ENCODE peak calls at places on chromosomes 16 and 17, in four cellular contexts. B is mesendoderm, V is IMR-90, N is neuronal stem cell. I is an unnamed sample. For H3K36me3, the result is how much of the 10 kb centered on the place peaks cover.

GRCh38 chr17:70357196-70357595 is 187.9 kb downstream of the KCNJ2 start:
- DNase-seq in B (no peak), N (peak), V (no peak), I (no peak)

GRCh38 chr17:2837147-2837561 is 40.9 kb downstream of the RAP1GAP2 start:
- DNase-seq in B (no peak), N (no peak), V (no peak), I (no peak)

GRCh38 chr16:46739934-46740333 is 8.2 kb downstream of the MYLK3 start:
- DNase-seq in B (peak), N (no peak), V (no peak), I (no peak)

GRCh38 chr17:62859146-62859545 is 51.0 kb upstream of the MARCHF10 start:
- DNase-seq in V (peak), N (no peak), B (no peak), I (no peak)

GRCh38 chr17:42077770-42078169 is 20.5 kb downstream of the ZNF385C start:
- DNase-seq in V (no peak), N (no peak), B (no peak), I (no peak)

GRCh38 chr16:70437017-70437581 is 1.8 kb downstream of the ST3GAL2 start:
- DNase-seq in B (peak), N (no peak), V (peak), I (peak)

GRCh38 chr16:12558641-12559040 is 245.0 kb downstream of the CPPED1 start:
- DNase-seq in N (no peak), V (no peak), B (peak), I (no peak)

GRCh38 chr17:40181205-40181604 is 3.9 kb downstream of the RAPGEFL1 start:
- DNase-seq in N (no peak), B (no peak), V (no peak), I (no peak)

GRCh38 chr17:59167571-59168001 is 12.0 kb downstream of the PRR11 start:
- DNase-seq in N (no peak), B (no peak), V (peak), I (no peak)

GRCh38 chr17:40963838-40964237 is 2.9 kb downstream of the KRT39 start:
- DNase-seq in N (no peak), V (no peak), B (peak), I (peak)

GRCh38 chr16:87602821-87603683 is 744 bp downstream of the JPH3 start:
- DNase-seq in B (peak), N (peak), V (no peak), I (no peak)

GRCh38 chr17:81221842-81222619 is 734 bp downstream of the CEP131 start:
- DNase-seq in N (no peak), B (no peak), V (no peak), I (peak)

DNA sequence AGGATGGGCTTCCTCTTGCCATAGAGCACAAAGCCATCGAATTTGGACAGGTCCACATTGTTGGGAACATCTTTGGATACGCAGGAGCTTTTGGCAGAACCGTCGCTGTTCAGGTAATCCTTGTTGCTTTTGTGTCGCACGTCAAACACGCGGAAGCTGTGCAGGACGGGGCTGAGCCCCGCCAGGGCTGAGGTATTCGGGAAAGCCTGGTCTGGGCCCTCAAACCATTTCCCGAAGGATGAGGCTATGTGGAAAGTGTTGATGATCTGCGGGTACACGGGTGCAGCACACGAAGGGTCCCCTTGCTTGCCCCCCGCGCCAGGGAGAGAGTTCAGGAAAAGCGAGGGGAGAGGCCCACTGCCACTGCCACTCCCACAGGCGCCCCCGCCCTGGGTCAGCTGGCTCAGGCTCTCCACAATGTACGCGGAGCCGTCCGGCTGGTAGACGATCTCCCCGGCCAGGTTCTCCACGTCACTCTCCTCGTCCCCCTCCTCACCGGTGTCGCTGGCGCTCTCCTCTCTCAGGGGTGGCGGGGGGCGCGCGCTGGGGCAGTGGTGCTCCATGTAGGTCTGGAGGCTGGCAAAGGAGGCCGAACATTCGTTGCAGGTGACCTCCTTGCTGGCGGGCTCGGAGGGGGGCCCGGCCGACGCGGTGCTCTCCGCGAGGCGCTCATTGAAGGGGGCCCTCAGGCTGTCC is 88.5 kb downstream of the ZFHX3 start:
- DNase-seq in B (no peak), V (no peak), N (no peak), I (no peak)
- H3K36me3 ChIP-seq in B (under half), V (under half), N (under half), I (under half)

GRCh38 chr16:66485361-66485760 is 58.3 kb downstream of the BEAN1 start:
- DNase-seq in N (no peak), B (no peak), V (no peak), I (no peak)
- H2BK5ac ChIP-seq in N (peak), B (no peak), V (no peak), I (no peak)

DNA sequence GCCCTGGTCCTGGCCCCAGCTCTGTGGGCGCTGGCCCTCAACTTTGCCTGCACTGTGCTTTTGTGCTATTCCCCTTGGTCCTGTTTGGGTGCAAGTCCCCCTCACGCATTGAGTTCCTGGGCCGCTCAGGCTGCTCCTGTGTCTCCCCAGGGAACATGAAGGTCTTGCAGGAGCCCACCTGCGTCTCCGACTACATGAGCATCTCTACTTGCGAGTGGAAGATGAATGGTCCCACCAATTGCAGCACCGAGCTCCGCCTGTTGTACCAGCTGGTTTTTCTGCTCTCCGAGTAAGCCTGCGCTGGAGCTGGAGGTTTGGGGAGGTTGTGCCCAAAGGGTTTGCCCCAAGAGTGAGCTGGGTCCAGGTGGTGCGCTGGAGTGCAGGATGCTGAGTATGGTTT is 28.2 kb downstream of the IL4R start:
- DNase-seq in N (no peak), V (no peak), B (no peak), I (no peak)
- H3K36me3 ChIP-seq in N (under half), V (half or more), B (under half), I (under half)

DNA sequence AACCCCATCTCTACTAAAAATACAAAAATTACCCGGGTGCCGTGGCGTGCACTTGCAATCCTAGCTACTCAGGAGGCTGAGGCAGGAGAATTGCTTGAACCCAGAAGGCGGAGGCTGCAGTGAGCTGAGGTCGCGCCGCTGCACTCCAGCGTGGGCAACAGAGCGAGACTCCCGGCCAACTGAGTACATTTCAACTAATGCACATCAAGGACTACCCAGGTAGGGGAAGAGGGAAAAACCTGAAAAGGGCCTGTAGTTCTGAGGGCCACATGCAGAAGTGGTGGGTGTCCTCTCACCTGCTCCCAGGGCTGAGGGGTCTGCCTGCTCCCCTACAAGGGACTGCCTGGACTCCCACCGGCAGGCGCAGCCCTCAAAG is 584 bp upstream of the SLC16A5 start:
- DNase-seq in V (no peak), N (no peak), B (no peak), I (no peak)
- H2BK5ac ChIP-seq in V (peak), N (no peak), B (peak), I (peak)

DNA sequence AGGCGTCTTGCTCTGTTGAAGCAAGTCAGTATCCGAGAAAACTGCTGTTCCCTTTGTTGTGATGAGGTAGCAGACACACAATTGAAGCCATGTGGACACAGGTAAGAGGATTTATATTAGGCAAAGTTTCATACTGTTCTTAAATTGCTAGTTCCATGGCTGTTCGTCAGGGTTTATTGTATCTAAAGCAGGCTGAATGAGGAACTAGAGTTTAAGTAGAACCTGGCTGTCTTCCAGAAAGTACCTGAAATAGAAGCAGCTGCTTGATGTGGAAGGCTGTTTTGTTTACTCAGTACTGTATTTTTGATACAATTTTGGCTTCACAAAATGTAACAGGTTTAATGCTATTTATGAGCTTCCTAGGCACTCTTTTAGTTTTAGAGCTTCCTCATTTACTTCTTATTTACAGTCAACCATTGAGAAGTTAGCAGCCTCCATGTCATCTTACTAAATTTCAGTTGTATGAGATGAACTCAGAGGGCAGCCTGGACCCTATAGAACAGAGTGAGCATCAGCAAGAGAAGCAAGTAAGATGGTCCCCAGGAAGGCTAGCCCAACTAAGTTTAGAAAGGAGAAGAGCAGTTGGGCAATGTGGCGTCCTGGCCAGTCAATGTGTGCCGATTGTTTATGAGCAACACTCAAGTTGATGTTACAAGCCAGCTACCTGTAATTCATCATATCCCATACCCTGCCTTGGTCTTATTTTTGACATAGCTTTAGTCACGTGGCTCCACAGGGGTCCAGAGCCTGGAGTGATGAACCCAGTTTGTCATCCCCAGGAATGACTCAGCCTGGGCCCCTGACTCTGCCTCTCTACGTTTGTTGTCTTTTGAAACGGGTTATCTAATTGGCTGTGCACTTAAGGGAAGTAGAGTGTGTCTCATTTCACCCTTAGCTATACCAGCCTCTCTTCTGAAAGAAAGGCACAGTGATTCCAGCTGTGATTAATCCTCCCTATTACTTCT is 9.6 kb upstream of the ARL2BP start:
- DNase-seq in V (peak), B (peak), N (no peak), I (no peak)
- H3K36me3 ChIP-seq in V (under half), B (under half), N (under half), I (under half)

GRCh38 chr17:8806206-8807069 is 7.3 kb upstream of the MFSD6L start:
- DNase-seq in V (no peak), B (no peak), N (no peak), I (no peak)

GRCh38 chr17:8807070-8807550 is 7.9 kb upstream of the MFSD6L start:
- DNase-seq in V (no peak), N (no peak), B (peak), I (peak)

GRCh38 chr17:8801135-8801840 is 2.1 kb upstream of the MFSD6L start:
- DNase-seq in N (no peak), V (no peak), B (no peak), I (no peak)

GRCh38 chr17:8800656-8801055 is 1.5 kb upstream of the MFSD6L start:
- DNase-seq in B (no peak), N (no peak), V (no peak), I (no peak)

GRCh38 chr17:8803531-8804416 is 4.6 kb upstream of the MFSD6L start:
- DNase-seq in B (peak), N (no peak), V (no peak), I (no peak)
- H2BK5ac ChIP-seq in B (no peak), N (no peak), V (no peak), I (no peak)

DNA sequence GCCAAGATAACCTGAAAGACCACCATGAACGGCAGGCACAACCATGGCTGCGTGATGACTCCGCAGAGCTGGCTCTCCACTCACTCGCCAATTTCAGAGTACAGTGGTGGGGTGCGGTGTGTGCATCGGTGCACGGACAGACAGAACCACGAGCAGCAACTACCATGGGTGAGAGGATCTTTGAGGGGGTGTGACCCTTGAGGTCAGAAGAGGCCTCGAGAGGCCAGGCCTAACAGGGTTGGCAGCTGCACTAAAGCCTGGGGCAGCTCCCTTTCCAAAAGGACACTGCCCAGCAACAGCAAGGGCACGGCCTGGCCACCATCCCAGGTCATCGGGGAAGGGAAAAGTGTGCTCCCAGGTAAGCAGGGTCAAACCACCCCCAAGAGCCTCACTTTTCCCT is 1.9 kb upstream of the ECI1 start:
- DNase-seq in B (no peak), N (no peak), V (no peak), I (no peak)
- H3K36me3 ChIP-seq in B (under half), N (under half), V (under half), I (half or more)

GRCh38 chr17:9646556-9646905 is 1.2 kb downstream of the USP43 start:
- DNase-seq in V (no peak), N (peak), B (peak), I (peak)
- H2BK5ac ChIP-seq in V (no peak), N (no peak), B (no peak), I (peak)

DNA sequence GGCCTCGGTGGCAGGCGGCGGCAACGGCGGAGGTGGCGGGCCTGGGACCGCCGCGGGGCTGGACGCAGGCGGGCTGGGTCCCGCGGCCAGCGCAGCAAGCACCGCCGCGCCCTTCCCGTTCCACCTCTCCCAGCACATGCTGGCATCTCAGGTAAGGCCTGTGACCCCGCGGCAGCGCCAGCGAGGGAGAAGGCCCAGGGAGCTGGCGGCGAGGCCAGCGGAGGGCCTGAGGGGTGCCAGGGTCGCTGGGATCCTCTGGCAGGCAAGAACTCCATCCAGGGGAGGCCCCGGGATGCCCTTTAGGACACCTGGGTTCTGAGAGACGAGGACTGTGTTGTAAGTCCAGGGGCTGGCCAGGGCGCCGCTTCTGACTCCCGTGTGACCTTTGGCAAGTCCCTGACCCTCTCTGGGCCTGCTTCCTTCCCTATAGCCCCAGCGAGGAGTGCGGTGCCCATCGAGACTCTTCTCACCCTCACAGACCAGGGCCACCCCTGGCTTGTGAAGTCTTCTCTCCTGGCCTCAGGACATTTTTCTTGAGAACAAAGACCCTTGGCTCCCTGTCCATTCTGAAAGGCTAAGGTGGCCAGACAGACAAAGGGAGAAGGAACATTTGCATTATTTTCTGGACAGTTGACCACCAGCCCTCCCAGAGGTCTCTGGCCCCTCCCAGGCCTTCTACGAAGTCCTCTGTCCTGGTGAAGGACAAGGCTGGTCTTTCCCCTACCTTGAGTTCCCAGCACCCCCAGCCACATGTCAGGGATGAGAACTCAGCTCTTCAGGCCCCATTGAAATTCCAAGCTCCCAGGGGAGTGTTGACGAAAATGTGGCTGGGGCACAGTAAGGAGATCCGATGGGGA is 6.3 kb downstream of the TBX2 start:
- DNase-seq in V (peak), B (no peak), N (no peak), I (no peak)
- H3K36me3 ChIP-seq in V (half or more), B (under half), N (under half), I (under half)

DNA sequence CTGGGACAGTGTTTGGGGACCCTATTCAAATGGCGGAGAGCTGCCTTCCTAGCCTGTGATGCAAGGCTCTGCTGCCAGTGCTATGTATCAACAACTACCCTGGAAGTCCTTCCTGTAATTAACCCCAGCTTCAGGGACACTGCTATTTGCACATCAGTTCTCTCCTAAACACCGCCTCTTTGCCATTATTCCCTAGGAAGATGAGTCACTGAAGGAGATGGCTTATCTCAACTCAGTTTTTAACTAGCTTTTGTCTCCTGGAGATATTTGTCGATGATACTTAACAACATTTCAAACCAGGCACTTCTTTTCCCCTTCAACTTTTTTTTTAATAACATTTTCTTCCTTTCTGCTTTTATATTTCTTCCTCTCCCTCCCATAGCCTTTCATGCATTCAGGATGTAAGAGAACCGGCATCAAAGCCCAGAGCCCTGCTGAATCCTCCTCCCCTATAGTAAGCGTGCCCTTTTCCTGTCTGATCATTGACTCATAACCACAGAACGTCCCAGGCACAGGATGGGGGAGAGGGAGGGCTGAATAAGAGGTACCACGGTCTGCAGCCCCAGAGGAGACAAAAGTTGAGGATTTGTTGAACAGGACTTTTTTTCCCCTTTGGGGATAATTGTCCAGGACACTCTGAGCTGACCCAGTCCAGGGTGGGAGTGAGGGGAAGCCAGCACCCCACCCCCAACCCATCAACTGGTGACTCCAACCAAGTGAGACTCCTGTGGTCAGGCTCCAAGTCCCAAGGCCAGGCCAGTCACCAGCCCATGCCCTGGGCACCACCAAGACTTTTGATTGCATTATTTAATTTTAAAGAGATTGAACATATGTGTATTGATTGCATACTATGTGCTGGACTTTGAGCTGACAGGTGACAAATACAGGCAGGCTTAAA is 387.9 kb upstream of the SALL1 start:
- DNase-seq in B (peak), V (peak), N (no peak), I (no peak)
- H2BK5ac ChIP-seq in B (peak), V (peak), N (no peak), I (no peak)

I was measured in trophoblast cell.